ENCODE peak calls at places on chromosomes 6 and 20, in ten cellular contexts. One of them, this sample, is unnamed. For H3K27me3 and H3K9me3, the result is how much of the 10 kb centered on the place peaks cover.

GRCh38 chr6:159874475-159874874 is 16.3 kb upstream of the MAS1 start:
- DNase-seq in left ventricle myocardium inferior: peak
- DNase-seq in cardiac muscle cell: no peak
- DNase-seq in AG04450: no peak
- DNase-seq in lower lobe of right lung: no peak
- DNase-seq in astrocyte: peak
- DNase-seq in transverse colon: no peak
- DNase-seq in endodermal cell: no peak
- DNase-seq in IMR-90: peak
- DNase-seq in CD4-positive, alpha-beta T cell: no peak
- DNase-seq in this sample: peak

GRCh38 chr6:8803181-8803760 is 367.9 kb upstream of the SLC35B3 start:
- DNase-seq in left ventricle myocardium inferior: no peak
- DNase-seq in cardiac muscle cell: no peak
- DNase-seq in AG04450: no peak
- DNase-seq in lower lobe of right lung: no peak
- DNase-seq in astrocyte: no peak
- DNase-seq in transverse colon: no peak
- DNase-seq in endodermal cell: no peak
- DNase-seq in IMR-90: no peak
- DNase-seq in CD4-positive, alpha-beta T cell: no peak
- DNase-seq in this sample: no peak

GRCh38 chr6:32609731-32610640 is 20.3 kb upstream of the HLA-DRB1 start:
- DNase-seq in left ventricle myocardium inferior: no peak
- DNase-seq in cardiac muscle cell: peak
- DNase-seq in AG04450: peak
- DNase-seq in lower lobe of right lung: no peak
- DNase-seq in astrocyte: peak
- DNase-seq in transverse colon: no peak
- DNase-seq in endodermal cell: peak
- DNase-seq in IMR-90: peak
- DNase-seq in CD4-positive, alpha-beta T cell: peak
- DNase-seq in this sample: peak

GRCh38 chr20:47276856-47277541 is 79.5 kb downstream of the ZMYND8 start:
- DNase-seq in left ventricle myocardium inferior: peak
- DNase-seq in cardiac muscle cell: no peak
- DNase-seq in AG04450: no peak
- DNase-seq in lower lobe of right lung: no peak
- DNase-seq in astrocyte: peak
- DNase-seq in transverse colon: no peak
- DNase-seq in endodermal cell: no peak
- DNase-seq in IMR-90: peak
- DNase-seq in CD4-positive, alpha-beta T cell: no peak
- DNase-seq in this sample: peak

GRCh38 chr6:52362443-52363221 is 681 bp downstream of the PAQR8 start:
- DNase-seq in left ventricle myocardium inferior: peak
- DNase-seq in cardiac muscle cell: peak
- DNase-seq in AG04450: no peak
- DNase-seq in lower lobe of right lung: peak
- DNase-seq in astrocyte: no peak
- DNase-seq in transverse colon: peak
- DNase-seq in endodermal cell: peak
- DNase-seq in IMR-90: no peak
- DNase-seq in CD4-positive, alpha-beta T cell: peak
- DNase-seq in this sample: peak

GRCh38 chr20:59774204-59774641 is 159.2 kb downstream of the SYCP2 start:
- DNase-seq in left ventricle myocardium inferior: no peak
- DNase-seq in cardiac muscle cell: no peak
- DNase-seq in AG04450: no peak
- DNase-seq in lower lobe of right lung: no peak
- DNase-seq in astrocyte: no peak
- DNase-seq in transverse colon: no peak
- DNase-seq in endodermal cell: peak
- DNase-seq in IMR-90: no peak
- DNase-seq in CD4-positive, alpha-beta T cell: no peak
- DNase-seq in this sample: no peak

GRCh38 chr20:45041464-45042337 is 59.2 kb downstream of the KCNS1 start:
- DNase-seq in left ventricle myocardium inferior: no peak
- DNase-seq in cardiac muscle cell: no peak
- DNase-seq in AG04450: no peak
- DNase-seq in lower lobe of right lung: no peak
- DNase-seq in astrocyte: peak
- DNase-seq in transverse colon: peak
- DNase-seq in endodermal cell: peak
- DNase-seq in IMR-90: peak
- DNase-seq in CD4-positive, alpha-beta T cell: no peak
- DNase-seq in this sample: no peak

GRCh38 chr6:31952140-31952805 is 6.4 kb downstream of the CFB start:
- DNase-seq in left ventricle myocardium inferior: peak
- DNase-seq in cardiac muscle cell: peak
- DNase-seq in AG04450: peak
- DNase-seq in lower lobe of right lung: peak
- DNase-seq in astrocyte: peak
- DNase-seq in transverse colon: peak
- DNase-seq in endodermal cell: peak
- DNase-seq in IMR-90: peak
- DNase-seq in CD4-positive, alpha-beta T cell: no peak
- DNase-seq in this sample: peak

GRCh38 chr6:85402071-85402470 is 47.8 kb upstream of the NT5E start:
- DNase-seq in left ventricle myocardium inferior: no peak
- DNase-seq in cardiac muscle cell: no peak
- DNase-seq in AG04450: no peak
- DNase-seq in lower lobe of right lung: no peak
- DNase-seq in astrocyte: no peak
- DNase-seq in transverse colon: no peak
- DNase-seq in endodermal cell: no peak
- DNase-seq in IMR-90: no peak
- DNase-seq in CD4-positive, alpha-beta T cell: no peak
- DNase-seq in this sample: no peak

GRCh38 chr6:104483225-104483834 is 376.4 kb downstream of the HACE1 start:
- DNase-seq in left ventricle myocardium inferior: no peak
- DNase-seq in cardiac muscle cell: peak
- DNase-seq in AG04450: no peak
- DNase-seq in lower lobe of right lung: no peak
- DNase-seq in astrocyte: no peak
- DNase-seq in transverse colon: no peak
- DNase-seq in endodermal cell: no peak
- DNase-seq in IMR-90: no peak
- DNase-seq in CD4-positive, alpha-beta T cell: no peak
- DNase-seq in this sample: no peak

GRCh38 chr6:5143625-5144311 is 58.6 kb downstream of the PPP1R3G start:
- DNase-seq in left ventricle myocardium inferior: peak
- DNase-seq in cardiac muscle cell: peak
- DNase-seq in AG04450: peak
- DNase-seq in lower lobe of right lung: peak
- DNase-seq in astrocyte: peak
- DNase-seq in transverse colon: peak
- DNase-seq in endodermal cell: peak
- DNase-seq in IMR-90: peak
- DNase-seq in CD4-positive, alpha-beta T cell: peak
- DNase-seq in this sample: peak

GRCh38 chr20:62577447-62577846 is 64.9 kb upstream of the SLCO4A1 start:
- DNase-seq in left ventricle myocardium inferior: no peak
- DNase-seq in cardiac muscle cell: no peak
- DNase-seq in AG04450: no peak
- DNase-seq in lower lobe of right lung: no peak
- DNase-seq in astrocyte: no peak
- DNase-seq in transverse colon: peak
- DNase-seq in endodermal cell: no peak
- DNase-seq in IMR-90: no peak
- DNase-seq in CD4-positive, alpha-beta T cell: no peak
- DNase-seq in this sample: peak

GRCh38 chr6:44235269-44235668 is 11.6 kb upstream of the HSP90AB1 start:
- DNase-seq in left ventricle myocardium inferior: no peak
- DNase-seq in cardiac muscle cell: no peak
- DNase-seq in AG04450: no peak
- DNase-seq in lower lobe of right lung: no peak
- DNase-seq in astrocyte: no peak
- DNase-seq in transverse colon: no peak
- DNase-seq in endodermal cell: no peak
- DNase-seq in IMR-90: no peak
- DNase-seq in CD4-positive, alpha-beta T cell: no peak
- DNase-seq in this sample: no peak

GRCh38 chr6:44235891-44236516 is 10.9 kb upstream of the HSP90AB1 start:
- DNase-seq in left ventricle myocardium inferior: no peak
- DNase-seq in cardiac muscle cell: no peak
- DNase-seq in AG04450: no peak
- DNase-seq in lower lobe of right lung: peak
- DNase-seq in astrocyte: no peak
- DNase-seq in transverse colon: no peak
- DNase-seq in endodermal cell: no peak
- DNase-seq in IMR-90: no peak
- DNase-seq in CD4-positive, alpha-beta T cell: no peak
- DNase-seq in this sample: peak

GRCh38 chr6:44232676-44233559 is 9.5 kb downstream of the SLC29A1 start:
- DNase-seq in left ventricle myocardium inferior: no peak
- DNase-seq in cardiac muscle cell: no peak
- DNase-seq in AG04450: no peak
- DNase-seq in lower lobe of right lung: peak
- DNase-seq in astrocyte: no peak
- DNase-seq in transverse colon: no peak
- DNase-seq in endodermal cell: no peak
- DNase-seq in IMR-90: no peak
- DNase-seq in CD4-positive, alpha-beta T cell: no peak
- DNase-seq in this sample: peak

GRCh38 chr6:44234101-44235090 is 11.0 kb downstream of the SLC29A1 start:
- DNase-seq in left ventricle myocardium inferior: peak
- DNase-seq in cardiac muscle cell: peak
- DNase-seq in AG04450: peak
- DNase-seq in lower lobe of right lung: peak
- DNase-seq in astrocyte: peak
- DNase-seq in transverse colon: peak
- DNase-seq in endodermal cell: peak
- DNase-seq in IMR-90: peak
- DNase-seq in CD4-positive, alpha-beta T cell: no peak
- DNase-seq in this sample: peak

DNA sequence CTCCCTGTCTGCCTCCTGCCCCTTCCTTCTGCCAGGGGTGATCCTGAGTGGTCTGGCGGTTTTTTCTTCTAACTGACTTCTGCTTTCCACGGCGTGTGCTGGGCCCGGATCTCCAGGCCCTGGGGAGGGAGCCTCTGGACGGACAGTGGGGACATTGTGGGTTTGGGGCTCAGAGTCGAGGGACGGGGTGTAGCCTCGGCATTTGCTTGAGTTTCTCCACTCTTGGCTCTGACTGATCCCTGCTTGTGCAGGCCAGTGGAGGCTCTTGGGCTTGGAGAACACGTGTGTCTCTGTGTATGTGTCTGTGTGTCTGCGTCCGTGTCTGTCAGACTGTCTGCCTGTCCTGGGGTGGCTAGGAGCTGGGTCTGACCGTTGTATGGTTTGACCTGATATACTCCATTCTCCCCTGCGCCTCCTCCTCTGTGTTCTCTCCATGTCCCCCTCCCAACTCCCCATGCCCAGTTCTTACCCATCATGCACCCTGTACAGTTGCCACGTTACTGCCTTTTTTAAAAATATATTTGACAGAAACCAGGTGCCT is 10.2 kb downstream of the SLC29A1 start:
- DNase-seq in left ventricle myocardium inferior: no peak
- DNase-seq in cardiac muscle cell: no peak
- DNase-seq in AG04450: no peak
- DNase-seq in lower lobe of right lung: peak
- DNase-seq in astrocyte: no peak
- DNase-seq in transverse colon: no peak
- DNase-seq in endodermal cell: no peak
- DNase-seq in IMR-90: no peak
- DNase-seq in CD4-positive, alpha-beta T cell: no peak
- DNase-seq in this sample: no peak
- H3K27ac ChIP-seq in left ventricle myocardium inferior: peak
- H3K27ac ChIP-seq in cardiac muscle cell: peak
- H3K27ac ChIP-seq in AG04450: peak
- H3K27ac ChIP-seq in lower lobe of right lung: peak
- H3K27ac ChIP-seq in astrocyte: no peak
- H3K27ac ChIP-seq in transverse colon: peak
- H3K27ac ChIP-seq in endodermal cell: no peak
- H3K27ac ChIP-seq in IMR-90: no peak
- H3K27ac ChIP-seq in CD4-positive, alpha-beta T cell: no peak
- H3K27ac ChIP-seq in this sample: peak

DNA sequence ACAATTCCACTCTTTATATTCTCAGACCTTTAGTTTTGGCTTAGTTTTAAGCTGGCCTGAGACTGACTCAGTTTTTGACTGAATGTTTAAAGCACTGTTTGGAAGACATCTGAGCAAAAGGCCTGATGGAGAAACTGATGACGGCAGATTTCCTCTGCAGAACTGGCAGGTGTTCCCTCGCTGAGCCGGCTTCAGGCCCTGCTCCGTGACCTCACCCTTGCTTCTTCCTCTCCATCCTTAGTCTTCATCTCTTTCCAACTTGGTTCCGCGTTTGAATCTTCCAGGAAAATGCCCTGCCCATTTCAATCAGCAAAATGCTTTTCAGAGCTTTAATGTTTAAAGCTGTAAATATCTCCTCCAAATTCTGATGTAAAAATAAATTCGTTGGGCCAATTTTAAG is 6.6 kb downstream of the NKX2-4 start:
- DNase-seq in left ventricle myocardium inferior: no peak
- DNase-seq in cardiac muscle cell: no peak
- DNase-seq in AG04450: no peak
- DNase-seq in lower lobe of right lung: no peak
- DNase-seq in astrocyte: no peak
- DNase-seq in transverse colon: no peak
- DNase-seq in endodermal cell: no peak
- DNase-seq in IMR-90: no peak
- DNase-seq in CD4-positive, alpha-beta T cell: no peak
- DNase-seq in this sample: no peak
- H3K27me3 ChIP-seq in left ventricle myocardium inferior: half or more
- H3K27me3 ChIP-seq in cardiac muscle cell: half or more
- H3K27me3 ChIP-seq in AG04450: under half
- H3K27me3 ChIP-seq in lower lobe of right lung: half or more
- H3K27me3 ChIP-seq in astrocyte: half or more
- H3K27me3 ChIP-seq in transverse colon: half or more
- H3K27me3 ChIP-seq in endodermal cell: half or more
- H3K27me3 ChIP-seq in IMR-90: under half
- H3K27me3 ChIP-seq in CD4-positive, alpha-beta T cell: under half
- H3K27me3 ChIP-seq in this sample: under half

GRCh38 chr6:113511100-113511499 is 346.0 kb upstream of the MARCKS start:
- DNase-seq in left ventricle myocardium inferior: no peak
- DNase-seq in cardiac muscle cell: no peak
- DNase-seq in AG04450: no peak
- DNase-seq in lower lobe of right lung: no peak
- DNase-seq in astrocyte: no peak
- DNase-seq in transverse colon: no peak
- DNase-seq in endodermal cell: no peak
- DNase-seq in IMR-90: no peak
- DNase-seq in CD4-positive, alpha-beta T cell: no peak
- DNase-seq in this sample: no peak
- H3K9me3 ChIP-seq in left ventricle myocardium inferior: under half
- H3K9me3 ChIP-seq in cardiac muscle cell: under half
- H3K9me3 ChIP-seq in AG04450: under half
- H3K9me3 ChIP-seq in lower lobe of right lung: under half
- H3K9me3 ChIP-seq in astrocyte: under half
- H3K9me3 ChIP-seq in transverse colon: under half
- H3K9me3 ChIP-seq in endodermal cell: under half
- H3K9me3 ChIP-seq in IMR-90: under half
- H3K9me3 ChIP-seq in CD4-positive, alpha-beta T cell: under half
- H3K9me3 ChIP-seq in this sample: under half

DNA sequence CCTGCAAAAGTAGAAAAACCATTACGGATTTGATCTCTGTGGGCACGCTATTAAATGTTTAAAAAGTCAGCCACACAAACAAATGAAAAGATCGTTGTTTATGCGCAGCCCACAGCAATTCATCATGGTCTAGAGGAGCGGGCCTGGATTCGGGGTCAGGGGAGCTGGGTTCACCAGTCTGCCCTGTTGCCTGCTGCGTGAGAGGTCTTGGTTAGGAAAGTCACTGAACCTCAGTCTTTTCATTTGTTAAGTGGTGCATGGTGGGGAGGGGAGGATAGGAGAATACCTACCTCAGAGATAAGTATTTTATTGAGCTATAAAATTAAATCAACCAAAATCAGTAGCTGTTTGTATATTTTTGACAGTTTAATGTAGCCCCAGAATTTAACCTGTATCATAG is 47.3 kb upstream of the FYN start:
- DNase-seq in left ventricle myocardium inferior: no peak
- DNase-seq in cardiac muscle cell: no peak
- DNase-seq in AG04450: no peak
- DNase-seq in lower lobe of right lung: no peak
- DNase-seq in astrocyte: no peak
- DNase-seq in transverse colon: no peak
- DNase-seq in endodermal cell: no peak
- DNase-seq in IMR-90: no peak
- DNase-seq in CD4-positive, alpha-beta T cell: no peak
- DNase-seq in this sample: no peak
- H3K27ac ChIP-seq in left ventricle myocardium inferior: no peak
- H3K27ac ChIP-seq in cardiac muscle cell: no peak
- H3K27ac ChIP-seq in AG04450: no peak
- H3K27ac ChIP-seq in lower lobe of right lung: no peak
- H3K27ac ChIP-seq in astrocyte: no peak
- H3K27ac ChIP-seq in transverse colon: no peak
- H3K27ac ChIP-seq in endodermal cell: peak
- H3K27ac ChIP-seq in IMR-90: no peak
- H3K27ac ChIP-seq in CD4-positive, alpha-beta T cell: no peak
- H3K27ac ChIP-seq in this sample: no peak

This sample was measured in right cardiac atrium.